ENCODE peak calls at places on chromosomes 16 and 17, in four cellular contexts. U is IMR-90, A is amniotic stem cell, O is mammary epithelial cell. Y is an unnamed sample.

GRCh38 chr17:28908640-28909098 is 5.8 kb upstream of the DHRS13 start:
- DNase-seq in U (peak; percentile 91), A (peak; percentile 57), O (peak; percentile 63), Y (no peak)

GRCh38 chr16:51161440-51162195 is 10.5 kb upstream of the SALL1 start:
- DNase-seq in U (peak; percentile 37), A (no peak), O (no peak), Y (no peak)

GRCh38 chr17:58487589-58488427 is at the start of gene HSF5:
- DNase-seq in U (no peak), A (no peak), O (no peak), Y (peak; percentile 79)

GRCh38 chr17:50871898-50872297 is 5.7 kb upstream of the TOB1 start:
- DNase-seq in U (no peak), A (no peak), O (no peak), Y (no peak)

GRCh38 chr17:30086896-30087295 is 29.7 kb upstream of the NSRP1 start:
- DNase-seq in U (no peak), A (no peak), O (no peak), Y (no peak)

GRCh38 chr17:54745862-54746261 is 154.8 kb upstream of the TOM1L1 start:
- DNase-seq in U (no peak), A (no peak), O (no peak), Y (no peak)

GRCh38 chr16:72957303-72958277 is 90.3 kb downstream of the ZFHX3 start:
- DNase-seq in U (no peak), A (no peak), O (no peak), Y (no peak)

GRCh38 chr17:38724337-38724988 is 5.7 kb upstream of the CISD3 start:
- DNase-seq in U (no peak), A (no peak), O (no peak), Y (no peak)

GRCh38 chr17:54903375-54903774 is 2.7 kb downstream of the TOM1L1 start:
- DNase-seq in U (no peak), A (no peak), O (no peak), Y (peak; percentile 3)

GRCh38 chr17:32777436-32777835 is 99.5 kb downstream of the MYO1D start:
- DNase-seq in U (peak; percentile 6), A (no peak), O (peak; percentile 51), Y (no peak)

GRCh38 chr16:85861095-85861825 is 37.7 kb upstream of the IRF8 start:
- DNase-seq in U (no peak), A (no peak), O (no peak), Y (no peak)

GRCh38 chr17:142102-142661 is 4.8 kb downstream of the SCGB1C2 start:
- DNase-seq in U (peak; percentile 9), A (no peak), O (peak; percentile 11), Y (no peak)

GRCh38 chr16:75580-76501 is 2.2 kb upstream of the MPG start:
- DNase-seq in U (peak; percentile 86), A (peak; percentile 31), O (no peak), Y (peak; percentile 84)